ENCODE peak calls at places on chromosomes 2 and 18, in nine cellular contexts. Y is adipocyte, Z is keratinocyte, U is trophoblast cell, Q is endodermal cell, P is fibroblast of lung, T is PC-3, O is mesendoderm, N is MM.1S. L is an unnamed sample.

GRCh38 chr18:22505136-22505535 is 87.4 kb upstream of the CTAGE1 start:
- DNase-seq in Y (peak), T (peak), O (no peak), Z (no peak), P (peak), N (no peak), U (no peak), Q (no peak), L (no peak)

GRCh38 chr2:216596986-216597509 is 36.2 kb upstream of the IGFBP2 start:
- DNase-seq in Z (no peak), P (no peak), N (no peak), Y (peak), Q (no peak), U (no peak), T (peak), O (no peak), L (no peak)

GRCh38 chr2:145777914-145778313 is 1258.0 kb upstream of the ZEB2 start:
- DNase-seq in O (no peak), Z (no peak), T (no peak), U (no peak), P (no peak), Q (no peak), Y (no peak), N (no peak), L (no peak)

GRCh38 chr2:208363485-208363884 is 43.1 kb upstream of the PTH2R start:
- DNase-seq in Z (no peak), Y (peak), N (no peak), T (peak), U (no peak), P (peak), Q (no peak), O (no peak), L (no peak)

GRCh38 chr18:79965119-79965902 is 868 bp downstream of the HSBP1L1 start:
- DNase-seq in N (no peak), P (peak), U (peak), Q (peak), O (peak), Z (no peak), Y (peak), T (peak), L (no peak)

GRCh38 chr2:233460726-233461431 is 105.7 kb downstream of the USP40 start:
- DNase-seq in Y (no peak), Z (no peak), Q (no peak), P (no peak), T (no peak), U (no peak), O (no peak), N (no peak), L (no peak)

GRCh38 chr2:165572155-165572554 is 102.7 kb downstream of the CSRNP3 start:
- DNase-seq in N (no peak), P (no peak), O (no peak), U (no peak), Y (no peak), T (no peak), Q (no peak), Z (no peak), L (no peak)

GRCh38 chr18:58965291-58965929 is 100.7 kb downstream of the ZNF532 start:
- DNase-seq in T (no peak), P (no peak), Q (peak), N (no peak), O (no peak), Y (no peak), Z (no peak), U (no peak), L (no peak)

GRCh38 chr18:39453882-39454281 is 1888.3 kb upstream of the CELF4 start:
- DNase-seq in Y (peak), O (peak), Z (no peak), N (peak), U (no peak), T (no peak), Q (peak), P (peak), L (peak)

GRCh38 chr2:157894694-157895450 is 18.7 kb upstream of the ACVR1 start:
- DNase-seq in U (no peak), Y (peak), T (peak), N (no peak), Q (no peak), O (no peak), P (peak), Z (no peak), L (no peak)

GRCh38 chr18:63366270-63366990 is 576 bp downstream of the KDSR start:
- DNase-seq in Z (no peak), Q (peak), U (peak), N (peak), T (peak), P (peak), O (peak), Y (peak), L (peak)

DNA sequence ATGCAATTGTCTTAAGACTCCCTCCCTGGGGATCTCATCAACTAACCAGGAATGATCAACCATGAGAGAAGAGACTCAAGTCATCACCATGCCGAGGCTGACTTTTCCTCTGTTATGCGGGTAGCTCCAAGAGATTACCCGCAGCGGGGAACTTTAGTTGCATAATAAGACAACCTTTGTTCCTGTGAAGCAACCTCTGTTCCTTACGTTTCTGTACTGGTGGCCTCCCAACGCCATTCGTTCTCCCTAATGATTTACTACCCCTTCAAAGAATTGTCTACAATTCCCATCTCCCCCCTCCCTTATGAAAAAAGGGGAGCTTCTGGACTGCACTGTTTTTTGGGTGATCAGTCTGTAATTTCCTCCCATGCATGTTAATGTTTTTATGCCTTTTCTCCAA is 66.1 kb upstream of the LRPPRC start:
- DNase-seq in N (no peak), P (no peak), Z (no peak), U (peak), T (no peak), Y (no peak), O (no peak), Q (no peak), L (no peak)
- H3K4me3 ChIP-seq in N (no peak), P (no peak), Z (no peak), U (no peak), T (no peak), Y (no peak), O (no peak), Q (no peak), L (no peak)

GRCh38 chr2:231643494-231643888 is 50.8 kb downstream of the TEX44 start:
- DNase-seq in N (no peak), Z (no peak), O (no peak), Y (no peak), U (no peak), T (no peak), Q (no peak), P (no peak), L (no peak)
- H3K9ac ChIP-seq in N (no peak), Z (peak), O (no peak), Y (peak), U (no peak), T (peak), Q (no peak), P (peak), L (no peak)

GRCh38 chr2:61793389-61793836 is 60.4 kb downstream of the FAM161A start:
- DNase-seq in Y (peak), Z (peak), N (peak), U (peak), Q (peak), O (peak), P (peak), T (peak), L (peak)
- H3K4me3 ChIP-seq in Y (peak), Z (no peak), N (peak), U (no peak), Q (no peak), O (no peak), P (peak), T (no peak), L (no peak)

GRCh38 chr2:190835303-190835930 is 45.2 kb upstream of the GLS start:
- DNase-seq in T (peak), Q (no peak), U (peak), O (no peak), Y (peak), Z (no peak), N (no peak), P (peak), L (no peak)

GRCh38 chr2:190838492-190838910 is 42.1 kb upstream of the GLS start:
- DNase-seq in U (no peak), N (no peak), Y (peak), O (no peak), T (peak), P (peak), Z (peak), Q (no peak), L (no peak)

GRCh38 chr2:190837991-190838390 is 42.6 kb upstream of the GLS start:
- DNase-seq in Z (no peak), U (no peak), P (peak), O (no peak), N (no peak), T (no peak), Y (peak), Q (no peak), L (no peak)

GRCh38 chr2:190837417-190837816 is 43.2 kb upstream of the GLS start:
- DNase-seq in Q (no peak), U (no peak), T (peak), P (peak), N (no peak), O (no peak), Y (peak), Z (peak), L (no peak)

GRCh38 chr2:190836767-190837166 is 43.9 kb upstream of the GLS start:
- DNase-seq in N (no peak), Y (no peak), U (no peak), T (no peak), O (no peak), P (no peak), Z (no peak), Q (no peak), L (no peak)
- H3K9ac ChIP-seq in N (no peak), Y (no peak), U (no peak), T (peak), O (no peak), P (no peak), Z (peak), Q (no peak), L (no peak)

GRCh38 chr2:196233033-196233807 is 61.8 kb upstream of the STK17B start:
- DNase-seq in Z (peak), O (no peak), U (no peak), Y (peak), T (peak), P (peak), N (peak), Q (no peak), L (no peak)

GRCh38 chr2:196230051-196230450 is 58.7 kb upstream of the STK17B start:
- DNase-seq in T (no peak), Y (no peak), U (no peak), Z (no peak), Q (no peak), N (no peak), O (no peak), P (no peak), L (no peak)

GRCh38 chr2:196229013-196229412 is 57.6 kb upstream of the STK17B start:
- DNase-seq in Z (no peak), O (no peak), N (no peak), Y (no peak), P (no peak), U (no peak), T (no peak), Q (no peak), L (no peak)

GRCh38 chr2:196233808-196234501 is 62.6 kb upstream of the STK17B start:
- DNase-seq in U (no peak), T (no peak), Q (no peak), N (peak), Z (no peak), Y (peak), O (no peak), P (no peak), L (peak)

DNA sequence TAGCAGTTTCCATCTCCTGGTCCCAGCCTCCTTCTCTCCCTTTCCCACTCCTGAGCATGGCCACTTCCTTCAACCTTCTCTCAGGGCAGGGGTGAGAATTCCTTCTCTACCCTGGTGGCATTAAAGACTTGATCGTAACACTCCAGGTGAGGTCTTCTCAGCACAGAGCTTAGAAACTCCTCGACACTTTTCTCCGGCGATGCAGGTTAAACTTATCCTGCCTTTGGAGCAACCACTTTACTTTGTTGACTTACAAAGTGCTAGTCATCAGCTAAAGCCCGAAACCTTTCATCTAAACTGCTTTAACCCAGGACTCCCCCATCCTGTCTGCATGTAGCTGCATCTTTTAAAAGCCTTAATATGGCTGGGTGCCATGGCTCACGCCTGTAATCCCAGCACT is 59.1 kb upstream of the STK17B start:
- DNase-seq in Q (no peak), N (no peak), Y (no peak), U (no peak), O (no peak), Z (no peak), P (no peak), T (no peak), L (no peak)
- H3K4me3 ChIP-seq in Q (no peak), N (no peak), Y (no peak), U (no peak), O (no peak), Z (no peak), P (no peak), T (no peak), L (no peak)

GRCh38 chr2:161570424-161571050 is 53.7 kb upstream of the SLC4A10 start:
- DNase-seq in Z (no peak), Q (peak), P (no peak), T (peak), U (no peak), N (no peak), O (peak), Y (peak), L (no peak)
- H3K9ac ChIP-seq in Z (no peak), Q (no peak), P (no peak), T (no peak), U (no peak), N (no peak), O (no peak), Y (no peak), L (no peak)

GRCh38 chr2:107362973-107363372 is 463.7 kb upstream of the RGPD4 start:
- DNase-seq in T (no peak), O (no peak), Y (peak), U (no peak), N (no peak), Z (no peak), Q (no peak), P (no peak), L (no peak)

GRCh38 chr2:107358921-107359320 is 467.8 kb upstream of the RGPD4 start:
- DNase-seq in N (no peak), T (no peak), Y (no peak), Z (no peak), U (no peak), Q (no peak), P (no peak), O (peak), L (no peak)

GRCh38 chr2:107364361-107364950 is 462.2 kb upstream of the RGPD4 start:
- DNase-seq in N (no peak), T (no peak), U (no peak), P (no peak), Y (no peak), O (no peak), Q (no peak), Z (no peak), L (no peak)

GRCh38 chr2:107361951-107362350 is 464.7 kb upstream of the RGPD4 start:
- DNase-seq in O (no peak), N (no peak), T (no peak), U (no peak), Q (no peak), P (no peak), Z (no peak), Y (no peak), L (no peak)

GRCh38 chr2:107363811-107364210 is 462.9 kb upstream of the RGPD4 start:
- DNase-seq in Y (no peak), Z (no peak), U (no peak), Q (no peak), T (no peak), N (no peak), O (no peak), P (no peak), L (no peak)
- H3K4me3 ChIP-seq in Y (no peak), Z (no peak), U (no peak), Q (no peak), T (no peak), N (no peak), O (no peak), P (no peak), L (no peak)

GRCh38 chr2:62539892-62540785 is 34.1 kb upstream of the TMEM17 start:
- DNase-seq in N (no peak), Q (no peak), P (no peak), U (peak), Z (no peak), O (no peak), Y (peak), T (no peak), L (no peak)

GRCh38 chr2:62550466-62550865 is 44.5 kb upstream of the TMEM17 start:
- DNase-seq in U (peak), Y (peak), P (no peak), T (no peak), Q (no peak), N (no peak), O (no peak), Z (no peak), L (no peak)

GRCh38 chr2:62547849-62548248 is 41.9 kb upstream of the TMEM17 start:
- DNase-seq in T (no peak), Q (no peak), P (no peak), Y (no peak), O (no peak), Z (no peak), N (no peak), U (peak), L (no peak)

GRCh38 chr2:62540786-62541168 is 34.8 kb upstream of the TMEM17 start:
- DNase-seq in Q (no peak), P (no peak), Y (no peak), N (no peak), U (no peak), T (no peak), O (no peak), Z (no peak), L (no peak)

GRCh38 chr2:62545261-62545660 is 39.3 kb upstream of the TMEM17 start:
- DNase-seq in Y (no peak), Q (no peak), N (no peak), P (no peak), O (no peak), T (no peak), U (no peak), Z (no peak), L (no peak)
- H3K9ac ChIP-seq in Y (no peak), Q (no peak), N (no peak), P (no peak), O (no peak), T (no peak), U (no peak), Z (no peak), L (no peak)

GRCh38 chr2:74423226-74424095 is 1.9 kb downstream of the WDR54 start:
- DNase-seq in T (no peak), P (no peak), O (no peak), Z (no peak), Y (no peak), U (no peak), Q (no peak), N (no peak), L (no peak)
- H3K4me3 ChIP-seq in T (no peak), P (no peak), O (no peak), Z (peak), Y (no peak), U (no peak), Q (no peak), N (no peak), L (no peak)

L was measured in DND-41.